ENCODE peak calls at places on chromosomes 13 and 19, in four cellular contexts. One of them, this sample, is unnamed.

GRCh38 chr13:76848596-76848995 is 37.6 kb downstream of the KCTD12 start:
- DNase-seq in fibroblast of pulmonary artery: peak
- DNase-seq in testis: peak
- DNase-seq in stomach: no peak
- DNase-seq in this sample: peak

GRCh38 chr19:40006273-40006691 is 9.4 kb downstream of the ZNF546 start:
- DNase-seq in fibroblast of pulmonary artery: peak
- DNase-seq in stomach: no peak
- DNase-seq in testis: no peak
- DNase-seq in this sample: peak

GRCh38 chr13:88071371-88071770 is 400.2 kb downstream of the SLITRK5 start:
- DNase-seq in fibroblast of pulmonary artery: no peak
- DNase-seq in testis: no peak
- DNase-seq in stomach: no peak
- DNase-seq in this sample: no peak

GRCh38 chr19:42143341-42144234 is 11.3 kb upstream of the POU2F2 start:
- DNase-seq in fibroblast of pulmonary artery: peak
- DNase-seq in stomach: no peak
- DNase-seq in testis: no peak
- DNase-seq in this sample: peak

GRCh38 chr13:27483421-27483820 is 33.1 kb upstream of the MTIF3 start:
- DNase-seq in fibroblast of pulmonary artery: no peak
- DNase-seq in testis: no peak
- DNase-seq in stomach: no peak
- DNase-seq in this sample: no peak

GRCh38 chr13:40398060-40398459 is 268.4 kb downstream of the FOXO1 start:
- DNase-seq in stomach: no peak
- DNase-seq in testis: no peak
- DNase-seq in fibroblast of pulmonary artery: no peak
- DNase-seq in this sample: no peak

GRCh38 chr13:93847162-93847561 is 620.6 kb downstream of the GPC6 start:
- DNase-seq in fibroblast of pulmonary artery: peak
- DNase-seq in stomach: no peak
- DNase-seq in testis: no peak
- DNase-seq in this sample: peak

GRCh38 chr19:38213911-38214625 is 10.0 kb downstream of the DPF1 start:
- DNase-seq in stomach: no peak
- DNase-seq in fibroblast of pulmonary artery: peak
- DNase-seq in testis: no peak
- DNase-seq in this sample: peak

GRCh38 chr13:63409791-63410351 is 1994.2 kb upstream of the PCDH20 start:
- DNase-seq in stomach: no peak
- DNase-seq in testis: no peak
- DNase-seq in fibroblast of pulmonary artery: no peak
- DNase-seq in this sample: peak

GRCh38 chr13:98089826-98090225 is 53.1 kb upstream of the FARP1 start:
- DNase-seq in stomach: no peak
- DNase-seq in testis: no peak
- DNase-seq in fibroblast of pulmonary artery: peak
- DNase-seq in this sample: peak

GRCh38 chr13:66492479-66492878 is 737.7 kb downstream of the PCDH9 start:
- DNase-seq in stomach: no peak
- DNase-seq in fibroblast of pulmonary artery: no peak
- DNase-seq in testis: peak
- DNase-seq in this sample: no peak

GRCh38 chr19:51110666-51110971 is 2.4 kb upstream of the CTU1 start:
- DNase-seq in fibroblast of pulmonary artery: no peak
- DNase-seq in stomach: no peak
- DNase-seq in testis: no peak
- DNase-seq in this sample: no peak

GRCh38 chr13:75049936-75050335 is 432.0 kb downstream of the TBC1D4 start:
- DNase-seq in fibroblast of pulmonary artery: peak
- DNase-seq in testis: no peak
- DNase-seq in stomach: no peak
- DNase-seq in this sample: no peak

GRCh38 chr13:65966991-65967451 is 1263.1 kb downstream of the PCDH9 start:
- DNase-seq in stomach: no peak
- DNase-seq in testis: peak
- DNase-seq in fibroblast of pulmonary artery: peak
- DNase-seq in this sample: peak

GRCh38 chr13:45500492-45501174 is 35.9 kb downstream of the COG3 start:
- DNase-seq in fibroblast of pulmonary artery: peak
- DNase-seq in testis: no peak
- DNase-seq in stomach: no peak
- DNase-seq in this sample: peak

GRCh38 chr19:35644987-35645679 is 3.0 kb upstream of the COX6B1 start:
- DNase-seq in fibroblast of pulmonary artery: peak
- DNase-seq in stomach: peak
- DNase-seq in testis: peak
- DNase-seq in this sample: peak

GRCh38 chr19:4060621-4061177 is 6.0 kb downstream of the ZBTB7A start:
- DNase-seq in fibroblast of pulmonary artery: no peak
- DNase-seq in stomach: no peak
- DNase-seq in testis: no peak
- DNase-seq in this sample: no peak

GRCh38 chr13:99057310-99057975 is 79.6 kb upstream of the DOCK9 start:
- DNase-seq in testis: no peak
- DNase-seq in stomach: no peak
- DNase-seq in fibroblast of pulmonary artery: peak
- DNase-seq in this sample: peak

GRCh38 chr19:40601061-40601973 is at the start of gene LTBP4:
- DNase-seq in fibroblast of pulmonary artery: no peak
- DNase-seq in testis: no peak
- DNase-seq in stomach: no peak
- DNase-seq in this sample: no peak

GRCh38 chr13:58682616-58683015 is 1051.1 kb downstream of the PCDH17 start:
- DNase-seq in testis: no peak
- DNase-seq in fibroblast of pulmonary artery: no peak
- DNase-seq in stomach: no peak
- DNase-seq in this sample: no peak

GRCh38 chr13:50457430-50458393 is 385.8 kb downstream of the DLEU7 start:
- DNase-seq in fibroblast of pulmonary artery: no peak
- DNase-seq in testis: no peak
- DNase-seq in stomach: no peak
- DNase-seq in this sample: no peak

GRCh38 chr19:6012416-6013170 is 34.7 kb upstream of the RANBP3 start:
- DNase-seq in testis: no peak
- DNase-seq in stomach: no peak
- DNase-seq in fibroblast of pulmonary artery: no peak
- DNase-seq in this sample: no peak

GRCh38 chr19:29665826-29666633 is 769 bp downstream of the PLEKHF1 start:
- DNase-seq in testis: peak
- DNase-seq in fibroblast of pulmonary artery: peak
- DNase-seq in stomach: peak
- DNase-seq in this sample: peak

GRCh38 chr13:94416454-94417080 is 62.9 kb downstream of the DCT start:
- DNase-seq in stomach: no peak
- DNase-seq in testis: peak
- DNase-seq in fibroblast of pulmonary artery: peak
- DNase-seq in this sample: peak

GRCh38 chr13:111860161-111860560 is 206.8 kb upstream of the SOX1 start:
- DNase-seq in fibroblast of pulmonary artery: no peak
- DNase-seq in testis: no peak
- DNase-seq in stomach: no peak
- DNase-seq in this sample: no peak

GRCh38 chr19:5738423-5738822 is 18.0 kb downstream of the CATSPERD start:
- DNase-seq in stomach: no peak
- DNase-seq in testis: no peak
- DNase-seq in fibroblast of pulmonary artery: peak
- DNase-seq in this sample: peak

GRCh38 chr13:113178070-113178895 is 19.8 kb downstream of the PROZ start:
- DNase-seq in testis: no peak
- DNase-seq in fibroblast of pulmonary artery: peak
- DNase-seq in stomach: no peak
- DNase-seq in this sample: peak

GRCh38 chr13:26280295-26280694 is 26.4 kb downstream of the CDK8 start:
- DNase-seq in stomach: no peak
- DNase-seq in fibroblast of pulmonary artery: peak
- DNase-seq in testis: no peak
- DNase-seq in this sample: peak

GRCh38 chr13:48853381-48854102 is 122.2 kb upstream of the FNDC3A start:
- DNase-seq in stomach: no peak
- DNase-seq in fibroblast of pulmonary artery: peak
- DNase-seq in testis: no peak
- DNase-seq in this sample: peak

GRCh38 chr19:41218615-41219507 is at the start of gene AXL:
- DNase-seq in fibroblast of pulmonary artery: peak
- DNase-seq in stomach: peak
- DNase-seq in testis: peak
- DNase-seq in this sample: peak

GRCh38 chr13:109631069-109631468 is 155.3 kb downstream of the IRS2 start:
- DNase-seq in stomach: no peak
- DNase-seq in fibroblast of pulmonary artery: no peak
- DNase-seq in testis: no peak
- DNase-seq in this sample: no peak

GRCh38 chr19:19120308-19121156 is 17.7 kb downstream of the TMEM161A start:
- DNase-seq in fibroblast of pulmonary artery: peak
- DNase-seq in stomach: peak
- DNase-seq in testis: peak
- DNase-seq in this sample: peak

GRCh38 chr13:94333131-94333820 is 146.2 kb downstream of the DCT start:
- DNase-seq in stomach: no peak
- DNase-seq in testis: no peak
- DNase-seq in fibroblast of pulmonary artery: no peak
- DNase-seq in this sample: peak

GRCh38 chr19:34135401-34135800 is 36.9 kb upstream of the LSM14A start:
- DNase-seq in fibroblast of pulmonary artery: no peak
- DNase-seq in testis: no peak
- DNase-seq in stomach: no peak
- DNase-seq in this sample: no peak

DNA sequence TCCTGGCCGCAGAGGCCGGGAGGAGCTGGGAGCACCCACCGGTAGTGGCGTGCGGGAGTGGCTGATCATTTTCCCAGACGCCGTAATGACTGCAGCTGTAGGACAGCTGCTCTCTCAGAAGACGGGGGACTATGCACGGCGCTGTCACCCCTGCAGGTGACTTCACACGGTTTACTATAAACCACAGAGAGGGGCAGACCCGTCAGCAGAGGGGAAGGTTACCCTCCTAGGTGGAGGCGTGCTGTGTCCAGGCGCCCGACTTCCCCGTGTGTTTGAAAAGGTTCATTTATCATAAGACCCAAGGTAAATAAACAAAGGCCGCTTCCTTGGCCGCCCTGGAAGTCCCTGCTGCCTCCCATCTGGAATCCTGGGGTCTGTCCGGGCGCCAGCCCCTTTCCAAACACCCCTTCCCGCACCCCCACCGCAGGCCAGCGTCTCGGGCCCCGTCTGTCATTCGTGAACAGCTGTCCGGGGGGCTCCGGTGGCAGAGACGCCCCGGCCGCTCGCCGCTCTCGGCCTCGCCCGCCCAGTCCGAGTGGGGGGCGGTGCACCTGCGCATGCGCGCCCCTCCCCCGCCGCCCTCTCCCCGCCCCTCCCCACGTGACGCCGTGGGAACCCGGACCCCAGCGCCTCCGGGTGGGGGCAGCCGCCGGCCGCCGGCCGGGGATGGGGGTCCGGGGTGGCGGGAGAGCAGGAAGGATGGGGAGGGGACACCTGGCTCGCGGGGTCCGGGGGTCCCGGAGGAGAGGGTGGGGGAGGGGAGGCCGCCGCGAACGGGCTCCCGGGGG is 915 bp downstream of the SHC2 start:
- DNase-seq in fibroblast of pulmonary artery: peak
- DNase-seq in testis: peak
- DNase-seq in stomach: peak
- DNase-seq in this sample: no peak
- H3K4me3 ChIP-seq in fibroblast of pulmonary artery: peak
- H3K4me3 ChIP-seq in testis: peak
- H3K4me3 ChIP-seq in stomach: peak
- H3K4me3 ChIP-seq in this sample: peak

DNA sequence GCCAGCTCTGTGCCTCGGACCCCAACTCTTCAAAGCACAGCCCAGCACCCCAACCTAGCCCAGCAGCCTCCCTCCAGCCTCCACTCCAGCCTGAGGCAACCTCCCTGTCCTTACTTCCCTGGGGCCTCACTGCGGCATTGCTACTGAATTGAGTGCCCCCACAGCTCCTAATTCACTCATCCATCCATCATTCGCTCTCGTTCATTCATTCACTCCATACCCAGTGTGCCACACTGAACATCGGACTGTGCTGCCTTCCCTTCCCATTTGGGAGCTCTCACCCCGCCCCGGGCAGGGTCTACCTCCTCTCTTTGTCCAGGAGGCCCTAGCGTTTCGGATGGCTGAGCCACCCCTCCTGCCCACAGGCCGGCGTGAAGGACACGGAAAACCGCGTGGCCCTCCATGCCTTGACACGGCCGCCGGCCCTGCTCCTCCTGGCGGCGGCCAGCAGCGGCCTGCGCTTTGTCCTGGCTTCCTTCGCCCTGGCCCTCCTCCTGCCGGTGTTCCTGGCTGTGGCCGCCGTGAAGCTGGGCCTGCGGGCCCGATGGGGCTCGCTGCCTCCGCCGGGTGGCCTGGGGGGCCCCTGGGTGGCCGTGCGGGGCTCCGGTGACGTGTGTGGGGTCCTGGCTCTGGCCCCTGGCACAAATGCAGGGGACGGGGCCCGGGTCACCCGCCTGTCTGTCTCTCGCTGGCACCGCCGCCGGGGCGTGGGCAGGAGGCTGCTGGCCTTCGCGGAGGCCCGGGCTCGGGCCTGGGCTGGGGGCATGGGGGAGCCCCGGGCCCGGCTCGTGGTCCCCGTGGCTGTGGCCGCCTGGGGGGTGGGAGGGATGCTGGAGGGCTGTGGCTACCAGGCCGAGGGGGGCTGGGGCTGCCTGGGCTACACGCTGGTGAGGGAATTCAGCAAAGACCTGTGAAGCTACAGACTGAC is 1.3 kb downstream of the NAT14 start:
- DNase-seq in stomach: no peak
- DNase-seq in testis: no peak
- DNase-seq in fibroblast of pulmonary artery: no peak
- DNase-seq in this sample: peak
- TF ChIP-seq CTCF in stomach: no peak
- TF ChIP-seq CTCF in testis: no peak
- TF ChIP-seq CTCF in fibroblast of pulmonary artery: no peak
- TF ChIP-seq CTCF in this sample: peak

GRCh38 chr19:2097330-2098327 is 914 bp downstream of the IZUMO4 start:
- DNase-seq in stomach: no peak
- DNase-seq in testis: no peak
- DNase-seq in fibroblast of pulmonary artery: no peak
- DNase-seq in this sample: no peak
- H3K4me3 ChIP-seq in stomach: peak
- H3K4me3 ChIP-seq in testis: peak
- H3K4me3 ChIP-seq in fibroblast of pulmonary artery: peak
- H3K4me3 ChIP-seq in this sample: peak

GRCh38 chr19:45151821-45152503 is 8.8 kb downstream of the NKPD1 start:
- DNase-seq in stomach: no peak
- DNase-seq in testis: no peak
- DNase-seq in fibroblast of pulmonary artery: no peak
- DNase-seq in this sample: no peak

GRCh38 chr19:45152504-45153338 is 8.1 kb downstream of the NKPD1 start:
- DNase-seq in fibroblast of pulmonary artery: peak
- DNase-seq in testis: peak
- DNase-seq in stomach: peak
- DNase-seq in this sample: peak

GRCh38 chr19:45156231-45156630 is 4.6 kb downstream of the NKPD1 start:
- DNase-seq in fibroblast of pulmonary artery: no peak
- DNase-seq in testis: no peak
- DNase-seq in stomach: no peak
- DNase-seq in this sample: no peak

GRCh38 chr19:45153339-45154063 is 7.3 kb downstream of the NKPD1 start:
- DNase-seq in fibroblast of pulmonary artery: peak
- DNase-seq in testis: peak
- DNase-seq in stomach: peak
- DNase-seq in this sample: peak

GRCh38 chr19:45154064-45154827 is 6.5 kb downstream of the NKPD1 start:
- DNase-seq in fibroblast of pulmonary artery: peak
- DNase-seq in stomach: no peak
- DNase-seq in testis: peak
- DNase-seq in this sample: peak
- TF ChIP-seq CTCF in fibroblast of pulmonary artery: no peak
- TF ChIP-seq CTCF in stomach: no peak
- TF ChIP-seq CTCF in testis: no peak
- TF ChIP-seq CTCF in this sample: peak

This sample was measured in fibroblast of mammary gland.